ENCODE peak calls at places on chromosomes 3 and 15, in seven cellular contexts. D, A, P, Z, U, Y and L are unnamed samples.
A peak's percentile ranks its signal among the peaks of the same experiment; 100 is the strongest.

GRCh38 chr15:52261498-52262242 is 33.9 kb downstream of the MYO5C start:
- DNase-seq in D (peak; percentile 73), P (peak; percentile 81), Y (no peak), A (peak; percentile 65), Z (peak; percentile 95), U (no peak), L (no peak)

GRCh38 chr15:89999676-90000174 is 1.4 kb upstream of the ZNF710 start:
- DNase-seq in Z (no peak), A (no peak), U (no peak), D (peak; percentile 67), P (no peak), Y (no peak), L (no peak)

GRCh38 chr3:40829876-40830275 is 305.1 kb downstream of the ZNF621 start:
- DNase-seq in P (no peak), Y (peak; percentile 68), D (no peak), A (no peak), U (no peak), Z (no peak), L (no peak)

GRCh38 chr3:188978772-188979171 is 193.0 kb upstream of the TPRG1 start:
- DNase-seq in Y (peak; percentile 15), P (no peak), Z (no peak), U (no peak), D (peak; percentile 83), A (no peak), L (no peak)

GRCh38 chr3:11735638-11736037 is 91.9 kb upstream of the VGLL4 start:
- DNase-seq in Z (no peak), D (no peak), U (no peak), Y (no peak), P (no peak), A (peak; percentile 40), L (no peak)

GRCh38 chr3:38036906-38037305 is 2.1 kb upstream of the DLEC1 start:
- DNase-seq in Y (no peak), A (no peak), Z (no peak), U (no peak), P (no peak), D (no peak), L (no peak)

GRCh38 chr15:101615414-101615985 is 36.7 kb downstream of the TM2D3 start:
- DNase-seq in U (no peak), D (no peak), Y (no peak), Z (no peak), A (no peak), P (no peak), L (peak; percentile 77)

GRCh38 chr3:108103040-108103751 is 12.4 kb upstream of the CD47 start:
- DNase-seq in Z (no peak), A (no peak), U (no peak), P (no peak), Y (peak; percentile 4), D (no peak), L (no peak)

GRCh38 chr3:121496841-121497240 is 48.9 kb downstream of the POLQ start:
- DNase-seq in D (no peak), Y (no peak), U (no peak), A (no peak), Z (no peak), P (no peak), L (no peak)

GRCh38 chr3:178672263-178672662 is 136.0 kb downstream of the KCNMB2 start:
- DNase-seq in A (no peak), Y (no peak), U (no peak), P (no peak), D (no peak), Z (no peak), L (no peak)
- TF ChIP-seq POLR2AphosphoS5 in A (no peak), Y (no peak), U (no peak), P (no peak), D (no peak), Z (no peak), L (no peak)

DNA sequence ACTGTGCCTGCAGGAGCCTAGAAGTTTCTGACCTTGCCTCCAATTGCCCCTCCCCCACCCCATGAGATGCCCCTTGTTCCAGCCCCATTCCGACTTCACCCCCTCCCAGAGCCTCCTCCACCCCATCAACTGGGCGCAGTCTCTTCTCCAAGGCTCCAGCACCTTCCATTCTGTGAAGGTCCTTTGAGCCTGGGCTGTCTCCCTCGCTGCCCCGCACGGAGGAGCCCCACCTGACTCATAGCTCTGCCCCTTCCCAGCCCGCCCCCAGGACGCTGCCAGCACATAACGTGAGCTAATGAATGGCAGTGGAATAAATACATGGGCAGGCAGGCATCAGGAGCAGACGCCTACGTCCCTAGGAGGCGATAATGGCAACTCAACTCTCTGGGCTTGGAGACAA is 113.1 kb downstream of the NUP210 start:
- DNase-seq in A (no peak), Y (no peak), D (no peak), P (no peak), U (no peak), Z (no peak), L (no peak)
- H3K36me3 ChIP-seq in A (no peaks in the 10 kb centered on the region), Y (no peaks in the 10 kb centered on the region), D (no peaks in the 10 kb centered on the region), P (no peaks in the 10 kb centered on the region), U (no peaks in the 10 kb centered on the region), Z (no peaks in the 10 kb centered on the region), L (no peaks in the 10 kb centered on the region)

GRCh38 chr15:48965972-48966371 is 2.3 kb upstream of the SHC4 start:
- DNase-seq in U (no peak), Z (no peak), D (no peak), P (no peak), A (no peak), Y (no peak), L (no peak)
- TF ChIP-seq CTCF in U (no peak), Z (no peak), D (no peak), P (peak; percentile 50), A (no peak), Y (peak; percentile 26), L (no peak)

GRCh38 chr3:194631696-194632095 is 1.5 kb downstream of the TMEM44 start:
- DNase-seq in D (peak; percentile 29), P (no peak), Y (no peak), A (no peak), U (no peak), Z (no peak), L (no peak)

GRCh38 chr3:194633349-194634004 is at the start of gene TMEM44:
- DNase-seq in Y (peak; percentile 84), D (peak; percentile 81), U (peak; percentile 94), Z (peak; percentile 89), P (peak; percentile 98), A (peak; percentile 75), L (no peak)

GRCh38 chr3:194632983-194633348 is 253 bp downstream of the TMEM44 start:
- DNase-seq in P (no peak), U (no peak), Z (peak; percentile 23), Y (no peak), D (peak; percentile 60), A (no peak), L (no peak)

GRCh38 chr3:194637066-194637465 is 3.8 kb upstream of the TMEM44 start:
- DNase-seq in Z (no peak), P (no peak), D (no peak), Y (no peak), A (no peak), U (no peak), L (peak; percentile 64)

DNA sequence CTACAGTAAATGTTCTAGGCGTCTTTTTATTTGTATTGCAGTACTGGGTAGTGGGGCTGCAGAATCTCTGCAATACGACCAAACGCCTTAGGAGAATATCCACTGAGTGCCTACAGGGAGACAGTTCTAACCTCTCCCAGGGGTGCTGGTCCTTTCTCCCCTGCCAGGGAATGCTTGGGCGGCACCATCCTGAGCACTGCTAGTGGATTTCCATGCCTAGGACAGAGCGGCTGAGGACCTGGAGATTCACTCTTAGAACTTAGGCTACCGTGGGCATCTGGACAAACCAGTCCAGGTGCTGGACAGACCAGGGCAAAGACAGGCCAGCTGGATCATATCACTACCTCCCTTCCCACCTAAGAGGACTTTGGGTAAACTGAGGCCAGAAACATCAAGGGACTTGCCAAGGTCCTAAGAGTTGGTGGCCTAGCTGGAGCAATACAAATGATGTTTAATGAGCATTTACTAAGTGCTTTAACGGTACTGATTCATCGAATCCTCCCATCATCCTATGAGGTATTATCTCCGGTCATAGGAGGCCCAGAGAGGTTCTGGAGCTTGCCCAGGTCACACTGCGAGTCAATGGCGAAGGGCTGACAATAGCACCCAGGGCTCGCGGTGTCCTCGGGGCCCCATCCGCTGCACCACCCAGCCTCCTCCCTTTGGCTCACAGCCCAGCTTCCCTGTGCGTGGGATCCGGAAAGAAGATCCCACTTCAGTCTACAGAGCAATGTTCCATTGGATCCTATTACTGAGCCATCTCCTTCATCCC is 822 bp downstream of the TMEM44 start:
- DNase-seq in P (no peak), Y (no peak), Z (peak; percentile 26), U (no peak), A (no peak), D (peak; percentile 62), L (no peak)
- TF ChIP-seq POLR2AphosphoS5 in P (no peak), Y (no peak), Z (no peak), U (no peak), A (no peak), D (no peak), L (no peak)

DNA sequence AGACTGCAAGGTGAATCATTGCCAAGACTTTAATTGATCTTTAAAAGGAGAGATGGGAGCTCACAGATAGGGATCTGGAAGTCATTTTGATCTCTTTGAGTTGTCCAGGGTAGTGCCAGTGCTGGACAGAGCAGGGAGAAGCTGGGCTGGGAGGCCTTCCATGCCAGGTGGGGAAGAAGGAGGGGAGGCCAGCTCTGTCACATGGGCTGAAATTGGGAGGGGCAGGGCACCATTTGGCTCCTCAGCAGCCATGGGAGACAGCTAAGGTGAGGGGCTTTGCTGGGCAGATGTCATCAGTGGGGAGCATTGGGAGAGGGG is 23.4 kb downstream of the SMAD6 start:
- DNase-seq in A (no peak), Z (no peak), Y (no peak), D (no peak), U (no peak), P (no peak), L (no peak)
- H3K36me3 ChIP-seq in A (no peaks in the 10 kb centered on the region), Z (peaks cover 9% of the 10 kb centered on the region), Y (peaks cover 2% of the 10 kb centered on the region), D (no peaks in the 10 kb centered on the region), U (no peaks in the 10 kb centered on the region), P (no peaks in the 10 kb centered on the region), L (no peaks in the 10 kb centered on the region)